ENCODE peak calls at places on chromosomes 1 and 21, in four cellular contexts. B is ovary, Y is prostate gland, C is dorsolateral prefrontal cortex. P is an unnamed sample.

GRCh38 chr1:8232036-8232757 is 85.7 kb upstream of the SLC45A1 start:
- DNase-seq in B (no peak), Y (no peak), C (no peak), P (no peak)

GRCh38 chr1:1032428-1032827 is 12.5 kb downstream of the AGRN start:
- DNase-seq in C (peak; percentile 62), Y (no peak), B (no peak), P (no peak)

GRCh38 chr1:34398916-34399275 is 222.2 kb downstream of the C1orf94 start:
- DNase-seq in Y (no peak), C (no peak), B (no peak), P (no peak)

GRCh38 chr1:25971044-25971881 is 26.6 kb downstream of the PAFAH2 start:
- DNase-seq in B (no peak), Y (no peak), C (no peak), P (no peak)

GRCh38 chr21:30769724-30770431 is 14.7 kb upstream of the KRTAP21-1 start:
- DNase-seq in Y (no peak), B (no peak), C (no peak), P (no peak)

GRCh38 chr1:201461193-201461657 is 7.8 kb downstream of the PHLDA3 start:
- DNase-seq in Y (peak; percentile 91), B (no peak), C (no peak), P (peak; percentile 98)

GRCh38 chr1:113534130-113534817 is 144.0 kb downstream of the MAGI3 start:
- DNase-seq in C (no peak), Y (no peak), B (no peak), P (peak; percentile 31)

GRCh38 chr1:54274448-54274847 is 74.5 kb downstream of the MRPL37 start:
- DNase-seq in Y (no peak), B (no peak), C (no peak), P (no peak)

GRCh38 chr21:41641821-41642368 is 125.0 kb downstream of the RIPK4 start:
- DNase-seq in B (peak; percentile 50), C (peak; percentile 58), Y (no peak), P (no peak)

GRCh38 chr1:211013346-211014240 is 120.4 kb downstream of the KCNH1 start:
- DNase-seq in C (no peak), Y (no peak), B (no peak), P (no peak)

GRCh38 chr1:105632342-105633196 is 1423.9 kb upstream of the PRMT6 start:
- DNase-seq in C (no peak), B (no peak), Y (no peak), P (no peak)

GRCh38 chr1:234047113-234047512 is 142.6 kb downstream of the SLC35F3 start:
- DNase-seq in C (no peak), B (no peak), Y (no peak), P (no peak)

GRCh38 chr21:28393279-28393678 is 599.4 kb downstream of the LTN1 start:
- DNase-seq in B (no peak), Y (no peak), C (no peak), P (no peak)

GRCh38 chr1:40029608-40030007 is 10.9 kb upstream of the CAP1 start:
- DNase-seq in C (no peak), Y (no peak), B (no peak), P (peak; percentile 82)

GRCh38 chr1:237542525-237543418 is 347.9 kb downstream of the ZP4 start:
- DNase-seq in Y (no peak), C (no peak), B (no peak), P (no peak)

GRCh38 chr1:97677702-97678101 is 243.1 kb downstream of the DPYD start:
- DNase-seq in B (no peak), C (no peak), Y (no peak), P (no peak)

GRCh38 chr1:171252482-171252881 is 4.2 kb downstream of the FMO1 start:
- DNase-seq in B (no peak), Y (no peak), C (no peak), P (no peak)

GRCh38 chr1:200029035-200029623 is 1.6 kb downstream of the NR5A2 start:
- DNase-seq in C (no peak), B (no peak), Y (peak; percentile 32), P (no peak)

GRCh38 chr1:243598433-243598832 is 251.6 kb downstream of the AKT3 start:
- DNase-seq in C (no peak), B (no peak), Y (no peak), P (no peak)

GRCh38 chr1:236063919-236064673 is 794 bp downstream of the NID1 start:
- DNase-seq in Y (peak; percentile 12), C (no peak), B (peak; percentile 77), P (no peak)

GRCh38 chr1:87325982-87326738 is 2.5 kb upstream of the LMO4 start:
- DNase-seq in B (no peak), Y (peak; percentile 47), C (no peak), P (no peak)

GRCh38 chr1:68269637-68270430 is 37.5 kb upstream of the WLS start:
- DNase-seq in B (no peak), C (no peak), Y (no peak), P (no peak)

GRCh38 chr1:108913105-108913948 is 36.5 kb downstream of the GPSM2 start:
- DNase-seq in C (no peak), Y (no peak), B (no peak), P (no peak)

GRCh38 chr1:112618114-112618720 is 724 bp downstream of the ST7L start:
- DNase-seq in Y (no peak), B (no peak), C (no peak), P (no peak)

GRCh38 chr21:25171438-25171837 is 435.8 kb downstream of the MRPL39 start:
- DNase-seq in Y (no peak), C (no peak), B (no peak), P (no peak)

GRCh38 chr1:24725209-24725651 is 20.0 kb upstream of the CLIC4 start:
- DNase-seq in B (no peak), Y (no peak), C (peak; percentile 39), P (no peak)

GRCh38 chr1:165403835-165404482 is 41.0 kb downstream of the RXRG start:
- DNase-seq in Y (no peak), B (no peak), C (no peak), P (no peak)

GRCh38 chr1:4796161-4796998 is 142.0 kb downstream of the AJAP1 start:
- DNase-seq in C (no peak), B (no peak), Y (no peak), P (no peak)

GRCh38 chr1:19750101-19750881 is 49.4 kb downstream of the TMCO4 start:
- DNase-seq in Y (no peak), B (no peak), C (no peak), P (no peak)

GRCh38 chr1:12734651-12735050 is 11.3 kb upstream of the CFAP107 start:
- DNase-seq in B (no peak), C (no peak), Y (no peak), P (no peak)

GRCh38 chr1:41013024-41013423 is 8.5 kb downstream of the SLFNL1 start:
- DNase-seq in B (no peak), Y (no peak), C (no peak), P (no peak)

GRCh38 chr1:40032240-40032891 is 8.2 kb upstream of the CAP1 start:
- DNase-seq in B (no peak), C (peak; percentile 63), Y (peak; percentile 41), P (peak; percentile 45)

GRCh38 chr1:30412241-30413110 is 310.9 kb downstream of the MATN1 start:
- DNase-seq in B (no peak), Y (peak; percentile 1), C (no peak), P (no peak)

GRCh38 chr1:30409476-30410152 is 313.8 kb downstream of the MATN1 start:
- DNase-seq in Y (peak; percentile 1), B (no peak), C (no peak), P (no peak)

GRCh38 chr1:30411206-30411605 is 312.2 kb downstream of the MATN1 start:
- DNase-seq in B (no peak), C (no peak), Y (peak; percentile 1), P (no peak)

GRCh38 chr1:30407862-30408580 is 315.4 kb downstream of the MATN1 start:
- DNase-seq in C (no peak), B (no peak), Y (no peak), P (no peak)

GRCh38 chr1:30410153-30410851 is 313.1 kb downstream of the MATN1 start:
- DNase-seq in B (no peak), Y (peak; percentile 2), C (no peak), P (no peak)
- TF ChIP-seq CTCF in B (no peak), Y (no peak), C (no peak), P (no peak)

GRCh38 chr1:185734929-185735666 is 907 bp downstream of the HMCN1 start:
- DNase-seq in B (no peak), C (no peak), Y (no peak), P (no peak)

GRCh38 chr1:185735667-185736105 is 1.5 kb downstream of the HMCN1 start:
- DNase-seq in Y (no peak), B (no peak), C (no peak), P (no peak)

GRCh38 chr1:185733818-185734709 is at the start of gene HMCN1:
- DNase-seq in B (peak; percentile 64), C (peak; percentile 29), Y (peak; percentile 43), P (peak; percentile 2)

GRCh38 chr1:185731446-185731845 is 2.7 kb upstream of the HMCN1 start:
- DNase-seq in C (no peak), Y (no peak), B (no peak), P (no peak)

DNA sequence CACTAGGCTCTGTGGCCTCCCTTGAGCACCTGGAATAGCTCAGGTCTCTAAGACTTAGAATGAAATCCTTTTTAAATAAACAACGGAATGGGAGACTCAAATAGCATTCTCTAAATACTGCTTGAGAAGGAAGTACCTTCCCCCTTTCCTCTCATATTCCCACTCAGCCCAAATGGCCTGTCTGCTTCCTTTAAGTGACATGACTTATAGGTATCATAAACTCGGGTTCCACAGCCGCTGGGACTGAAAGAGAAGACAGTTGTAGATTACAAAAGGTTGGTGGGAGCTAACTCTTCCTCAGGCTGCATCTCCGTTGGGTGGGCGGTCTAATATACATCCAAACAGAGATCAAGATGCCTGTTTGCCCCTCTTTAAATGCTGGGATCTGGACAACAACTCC is 1.2 kb upstream of the HMCN1 start:
- DNase-seq in C (no peak), B (no peak), Y (no peak), P (no peak)
- H3K4me3 ChIP-seq in C (no peak overlapping the region), B (no peak overlapping the region), Y (no peak overlapping the region), P (no peak overlapping the region)

DNA sequence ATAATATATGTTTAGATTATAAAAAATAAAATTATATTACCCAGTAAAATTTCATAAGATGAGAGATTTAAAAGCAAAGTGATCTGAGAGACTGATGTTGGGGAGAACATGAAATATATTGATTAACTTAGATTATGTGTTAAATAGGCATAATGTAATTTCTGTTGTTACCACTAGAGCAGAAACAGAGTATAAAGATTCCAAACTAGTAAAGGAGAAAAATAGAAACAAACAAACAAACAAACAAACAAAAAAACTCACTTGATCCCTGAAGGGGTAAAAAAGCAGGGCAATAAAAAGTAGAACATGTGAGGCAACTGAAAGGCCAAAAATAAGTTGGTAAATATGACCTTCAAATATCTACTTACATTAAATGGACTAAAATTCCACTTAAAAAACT is 640.4 kb upstream of the RGS18 start:
- DNase-seq in Y (no peak), C (no peak), B (no peak), P (no peak)
- TF ChIP-seq CTCF in Y (no peak), C (no peak), B (no peak), P (no peak)

DNA sequence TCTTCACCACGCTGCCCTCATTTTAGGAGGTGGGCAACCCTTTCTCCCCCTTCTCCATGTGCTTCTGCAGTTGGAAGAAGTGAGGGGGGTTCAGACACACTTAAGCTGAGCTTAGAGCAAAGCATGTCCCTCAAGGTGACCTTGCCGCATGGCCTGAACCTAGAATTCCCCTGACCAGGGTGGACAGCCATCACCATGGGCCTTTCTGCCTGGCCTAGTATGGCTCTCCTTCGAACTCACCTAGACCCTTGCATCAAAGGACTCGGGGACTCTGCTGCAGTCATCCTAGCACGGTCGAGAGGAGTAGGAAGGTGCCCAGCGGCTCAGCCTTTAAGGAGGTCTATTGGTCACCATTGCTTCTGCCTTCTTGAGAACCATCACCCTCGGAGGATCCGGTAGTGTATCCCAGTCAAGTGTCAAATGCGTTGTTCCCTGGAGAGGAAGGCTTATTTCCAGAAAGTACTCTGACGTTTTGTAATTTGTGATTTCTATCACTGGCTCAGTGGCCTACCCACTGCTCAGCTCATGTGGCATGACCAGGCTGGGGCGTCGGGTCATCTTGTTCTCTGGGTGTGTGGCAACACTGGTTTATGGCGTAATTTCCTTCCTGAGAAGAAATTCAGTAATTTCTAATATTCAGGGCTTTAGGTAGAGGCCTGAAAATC is at the start of gene KCNE1:
- DNase-seq in Y (no peak), C (no peak), B (no peak), P (no peak)
- H3K4me3 ChIP-seq in Y (no peak within 1 kb of the TSS), C (no peak within 1 kb of the TSS), B (no peak within 1 kb of the TSS), P (no peak within 1 kb of the TSS)

P was measured in LNCaP clone FGC.